ENCODE peak calls at places on chromosomes 6 and 20, in six cellular contexts. One of them, this sample, is unnamed.

GRCh38 chr20:53829706-53830521 is 236.3 kb upstream of the ZNF217 start:
- DNase-seq in tibial nerve: no peak
- DNase-seq in A549: no peak
- DNase-seq in H1: no peak
- DNase-seq in sigmoid colon: no peak
- DNase-seq in HepG2: peak; percentile 94
- DNase-seq in this sample: no peak

GRCh38 chr20:64082126-64082638 is 2.0 kb downstream of the LKAAEAR1 start:
- DNase-seq in H1: peak; percentile 65
- DNase-seq in A549: no peak
- DNase-seq in tibial nerve: no peak
- DNase-seq in HepG2: peak; percentile 55
- DNase-seq in sigmoid colon: no peak
- DNase-seq in this sample: no peak

GRCh38 chr6:13795041-13795748 is 19.2 kb downstream of the MCUR1 start:
- DNase-seq in H1: peak; percentile 91
- DNase-seq in HepG2: peak; percentile 73
- DNase-seq in sigmoid colon: peak; percentile 90
- DNase-seq in A549: peak; percentile 23
- DNase-seq in tibial nerve: peak; percentile 75
- DNase-seq in this sample: peak; percentile 94

GRCh38 chr20:754904-755303 is 13.4 kb downstream of the SLC52A3 start:
- DNase-seq in HepG2: no peak
- DNase-seq in H1: no peak
- DNase-seq in A549: no peak
- DNase-seq in tibial nerve: no peak
- DNase-seq in sigmoid colon: no peak
- DNase-seq in this sample: no peak

GRCh38 chr6:124955108-124955851 is 7.0 kb upstream of the RNF217 start:
- DNase-seq in A549: no peak
- DNase-seq in tibial nerve: no peak
- DNase-seq in sigmoid colon: no peak
- DNase-seq in HepG2: no peak
- DNase-seq in H1: no peak
- DNase-seq in this sample: no peak

GRCh38 chr20:42678895-42679294 is 510.8 kb downstream of the PTPRT start:
- DNase-seq in sigmoid colon: no peak
- DNase-seq in HepG2: peak; percentile 10
- DNase-seq in A549: no peak
- DNase-seq in H1: no peak
- DNase-seq in tibial nerve: no peak
- DNase-seq in this sample: no peak

GRCh38 chr6:36621371-36621855 is 27.3 kb downstream of the SRSF3 start:
- DNase-seq in tibial nerve: no peak
- DNase-seq in HepG2: no peak
- DNase-seq in A549: no peak
- DNase-seq in sigmoid colon: peak; percentile 47
- DNase-seq in H1: no peak
- DNase-seq in this sample: no peak

GRCh38 chr20:10769700-10770099 is 95.9 kb upstream of the JAG1 start:
- DNase-seq in HepG2: no peak
- DNase-seq in H1: no peak
- DNase-seq in A549: no peak
- DNase-seq in sigmoid colon: no peak
- DNase-seq in tibial nerve: no peak
- DNase-seq in this sample: no peak

GRCh38 chr6:14797875-14798593 is 447.8 kb upstream of the JARID2 start:
- DNase-seq in sigmoid colon: no peak
- DNase-seq in H1: no peak
- DNase-seq in tibial nerve: no peak
- DNase-seq in HepG2: no peak
- DNase-seq in A549: no peak
- DNase-seq in this sample: no peak

GRCh38 chr6:87250019-87250418 is 72.4 kb upstream of the SMIM8 start:
- DNase-seq in sigmoid colon: no peak
- DNase-seq in HepG2: no peak
- DNase-seq in tibial nerve: no peak
- DNase-seq in H1: no peak
- DNase-seq in A549: no peak
- DNase-seq in this sample: no peak

GRCh38 chr6:148440877-148441453 is 98.3 kb downstream of the SASH1 start:
- DNase-seq in tibial nerve: peak; percentile 54
- DNase-seq in sigmoid colon: peak; percentile 75
- DNase-seq in HepG2: peak; percentile 50
- DNase-seq in H1: peak; percentile 33
- DNase-seq in A549: peak; percentile 24
- DNase-seq in this sample: no peak

GRCh38 chr20:23242556-23243180 is 107.9 kb upstream of the NXT1 start:
- DNase-seq in A549: no peak
- DNase-seq in HepG2: no peak
- DNase-seq in tibial nerve: no peak
- DNase-seq in sigmoid colon: no peak
- DNase-seq in H1: peak; percentile 23
- DNase-seq in this sample: peak; percentile 57

GRCh38 chr6:18368277-18369105 is 18.7 kb upstream of the RNF144B start:
- DNase-seq in A549: no peak
- DNase-seq in tibial nerve: no peak
- DNase-seq in HepG2: no peak
- DNase-seq in H1: no peak
- DNase-seq in sigmoid colon: no peak
- DNase-seq in this sample: no peak

GRCh38 chr20:17967595-17968365 is 814 bp downstream of the SNX5 start:
- DNase-seq in A549: peak; percentile 43
- DNase-seq in H1: no peak
- DNase-seq in tibial nerve: no peak
- DNase-seq in HepG2: no peak
- DNase-seq in sigmoid colon: no peak
- DNase-seq in this sample: no peak

GRCh38 chr6:136230219-136230980 is 19.7 kb downstream of the MTFR2 start:
- DNase-seq in A549: no peak
- DNase-seq in tibial nerve: no peak
- DNase-seq in HepG2: no peak
- DNase-seq in sigmoid colon: no peak
- DNase-seq in H1: no peak
- DNase-seq in this sample: no peak

GRCh38 chr6:32213649-32214048 is 10.2 kb downstream of the NOTCH4 start:
- DNase-seq in H1: no peak
- DNase-seq in sigmoid colon: peak; percentile 38
- DNase-seq in A549: no peak
- DNase-seq in HepG2: no peak
- DNase-seq in tibial nerve: no peak
- DNase-seq in this sample: no peak

GRCh38 chr6:169227116-169227515 is 26.5 kb downstream of the THBS2 start:
- DNase-seq in HepG2: no peak
- DNase-seq in sigmoid colon: peak; percentile 57
- DNase-seq in H1: no peak
- DNase-seq in tibial nerve: no peak
- DNase-seq in A549: no peak
- DNase-seq in this sample: peak; percentile 77

GRCh38 chr6:56087421-56087820 is 160.0 kb downstream of the COL21A1 start:
- DNase-seq in A549: no peak
- DNase-seq in tibial nerve: no peak
- DNase-seq in HepG2: no peak
- DNase-seq in H1: no peak
- DNase-seq in sigmoid colon: no peak
- DNase-seq in this sample: no peak

GRCh38 chr6:33276864-33277662 is at the start of gene B3GALT4:
- DNase-seq in HepG2: no peak
- DNase-seq in A549: peak; percentile 46
- DNase-seq in sigmoid colon: peak; percentile 91
- DNase-seq in H1: peak; percentile 89
- DNase-seq in tibial nerve: peak; percentile 48
- DNase-seq in this sample: peak; percentile 95

GRCh38 chr6:142088858-142089216 is 43.9 kb upstream of the GJE1 start:
- DNase-seq in HepG2: no peak
- DNase-seq in tibial nerve: no peak
- DNase-seq in A549: peak; percentile 4
- DNase-seq in sigmoid colon: no peak
- DNase-seq in H1: peak; percentile 58
- DNase-seq in this sample: no peak

GRCh38 chr6:23357185-23357745 is 768.8 kb upstream of the NRSN1 start:
- DNase-seq in tibial nerve: no peak
- DNase-seq in H1: no peak
- DNase-seq in sigmoid colon: no peak
- DNase-seq in A549: no peak
- DNase-seq in HepG2: no peak
- DNase-seq in this sample: no peak

GRCh38 chr20:23415958-23416583 is 5.2 kb downstream of the NAPB start:
- DNase-seq in A549: no peak
- DNase-seq in HepG2: no peak
- DNase-seq in sigmoid colon: no peak
- DNase-seq in tibial nerve: no peak
- DNase-seq in H1: no peak
- DNase-seq in this sample: peak; percentile 7

GRCh38 chr6:137846772-137847313 is 20.2 kb upstream of the TNFAIP3 start:
- DNase-seq in H1: no peak
- DNase-seq in A549: no peak
- DNase-seq in sigmoid colon: peak; percentile 79
- DNase-seq in tibial nerve: no peak
- DNase-seq in HepG2: no peak
- DNase-seq in this sample: no peak

GRCh38 chr6:3291987-3292386 is 33.2 kb downstream of the PSMG4 start:
- DNase-seq in sigmoid colon: peak; percentile 13
- DNase-seq in H1: no peak
- DNase-seq in HepG2: no peak
- DNase-seq in A549: no peak
- DNase-seq in tibial nerve: no peak
- DNase-seq in this sample: no peak

DNA sequence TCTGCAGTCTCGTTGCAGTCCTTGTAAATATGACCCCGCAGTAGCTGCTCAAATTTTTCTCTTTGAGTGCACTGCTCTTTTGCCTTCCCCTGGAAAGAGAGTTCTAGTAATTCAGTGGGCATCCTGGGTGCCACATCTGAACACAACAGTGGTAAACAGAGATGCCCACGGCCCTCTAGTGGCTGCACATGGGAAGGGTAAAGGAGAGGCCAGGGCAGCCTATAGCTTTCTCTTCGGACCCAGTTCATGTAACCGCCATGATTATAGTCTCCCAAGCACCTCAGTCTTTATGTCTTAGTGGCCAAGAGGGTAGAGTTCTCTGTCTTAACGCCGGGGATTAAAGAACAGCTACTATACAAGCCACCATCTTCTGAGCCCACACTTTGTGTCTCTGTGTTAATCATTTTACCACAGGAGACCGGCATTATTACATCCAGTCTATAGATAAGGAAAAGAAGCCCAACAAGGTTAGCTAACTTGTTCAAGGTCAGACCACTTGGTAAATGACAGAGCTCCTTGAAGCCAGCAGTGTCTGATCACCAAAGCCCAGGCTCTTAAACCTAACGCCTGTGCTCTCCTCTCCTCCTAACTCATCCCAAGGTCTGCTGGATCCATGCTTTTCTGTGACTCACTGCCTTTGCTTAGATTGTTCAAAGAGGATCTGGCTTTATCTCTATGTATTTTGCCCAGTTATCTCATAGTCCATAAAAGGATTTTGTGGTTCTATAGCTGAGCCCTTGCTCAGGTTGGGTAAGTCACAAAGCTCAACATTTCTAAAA is 81.8 kb downstream of the ISM1 start:
- DNase-seq in H1: peak; percentile 67
- DNase-seq in sigmoid colon: no peak
- DNase-seq in tibial nerve: no peak
- DNase-seq in HepG2: peak; percentile 49
- DNase-seq in A549: peak; percentile 55
- DNase-seq in this sample: no peak
- TF ChIP-seq EP300 in H1: no peak
- TF ChIP-seq EP300 in sigmoid colon: no peak
- TF ChIP-seq EP300 in tibial nerve: no peak
- TF ChIP-seq EP300 in HepG2: no peak
- TF ChIP-seq EP300 in A549: no peak
- TF ChIP-seq EP300 in this sample: no peak

GRCh38 chr6:93498713-93499112 is 79.4 kb upstream of the EPHA7 start:
- DNase-seq in HepG2: no peak
- DNase-seq in H1: no peak
- DNase-seq in sigmoid colon: no peak
- DNase-seq in A549: no peak
- DNase-seq in tibial nerve: no peak
- DNase-seq in this sample: no peak
- TF ChIP-seq EP300 in HepG2: no peak
- TF ChIP-seq EP300 in H1: no peak
- TF ChIP-seq EP300 in sigmoid colon: no peak
- TF ChIP-seq EP300 in A549: no peak
- TF ChIP-seq EP300 in tibial nerve: no peak
- TF ChIP-seq EP300 in this sample: no peak

GRCh38 chr6:160960839-160961238 is 30.7 kb upstream of the MAP3K4 start:
- DNase-seq in A549: no peak
- DNase-seq in sigmoid colon: no peak
- DNase-seq in H1: no peak
- DNase-seq in HepG2: no peak
- DNase-seq in tibial nerve: no peak
- DNase-seq in this sample: no peak
- TF ChIP-seq EP300 in A549: no peak
- TF ChIP-seq EP300 in sigmoid colon: no peak
- TF ChIP-seq EP300 in H1: no peak
- TF ChIP-seq EP300 in HepG2: no peak
- TF ChIP-seq EP300 in tibial nerve: peak; percentile 12
- TF ChIP-seq EP300 in this sample: no peak

GRCh38 chr6:111087106-111087835 is at the start of gene SLC16A10:
- DNase-seq in HepG2: peak; percentile 65
- DNase-seq in sigmoid colon: peak; percentile 70
- DNase-seq in A549: peak; percentile 35
- DNase-seq in tibial nerve: no peak
- DNase-seq in H1: peak; percentile 87
- DNase-seq in this sample: no peak
- TF ChIP-seq EP300 in HepG2: no peak
- TF ChIP-seq EP300 in sigmoid colon: no peak
- TF ChIP-seq EP300 in A549: no peak
- TF ChIP-seq EP300 in tibial nerve: no peak
- TF ChIP-seq EP300 in H1: no peak
- TF ChIP-seq EP300 in this sample: no peak

DNA sequence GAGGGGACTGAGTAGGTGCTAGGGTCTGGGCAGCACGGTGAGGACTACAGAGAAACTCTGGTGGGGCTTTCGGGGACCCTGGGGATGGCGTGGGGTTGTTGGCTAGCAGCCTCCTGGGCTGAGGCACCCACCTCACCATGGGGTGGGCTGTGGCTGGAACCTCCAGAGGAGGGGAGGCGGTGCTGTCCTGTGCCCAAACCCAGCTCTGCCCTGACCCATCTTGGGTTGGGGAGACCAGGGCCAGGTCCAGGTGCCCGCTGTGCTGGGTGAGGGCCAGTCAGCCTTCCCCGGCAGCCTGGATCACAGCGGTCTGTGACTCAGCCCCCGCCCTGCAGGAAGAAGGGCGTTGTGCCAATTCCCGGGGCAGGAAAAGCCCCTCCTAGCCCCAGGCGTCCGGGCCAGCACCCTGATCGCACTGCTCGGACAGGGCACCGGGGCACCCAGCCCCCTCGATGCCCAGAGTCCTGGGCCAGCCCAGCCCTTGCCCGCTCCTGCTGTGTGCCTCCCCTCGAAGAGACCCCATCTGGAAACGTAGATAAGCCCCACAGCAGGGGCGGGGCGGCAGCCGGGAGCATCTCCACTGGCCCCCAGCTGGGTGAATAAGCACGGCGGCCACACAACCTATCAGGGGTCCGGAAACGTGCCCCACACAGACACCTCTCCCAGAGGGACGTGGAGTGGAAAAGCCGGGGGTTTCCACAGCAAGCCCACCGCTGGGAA is 10.0 kb downstream of the LAMA5 start:
- DNase-seq in tibial nerve: no peak
- DNase-seq in HepG2: no peak
- DNase-seq in sigmoid colon: peak; percentile 89
- DNase-seq in A549: no peak
- DNase-seq in H1: no peak
- DNase-seq in this sample: no peak
- TF ChIP-seq EP300 in tibial nerve: no peak
- TF ChIP-seq EP300 in HepG2: no peak
- TF ChIP-seq EP300 in sigmoid colon: no peak
- TF ChIP-seq EP300 in A549: no peak
- TF ChIP-seq EP300 in H1: no peak
- TF ChIP-seq EP300 in this sample: no peak